ENCODE peak calls at places on chromosomes 3 and 15, in five cellular contexts. One of them, this sample, is unnamed.

GRCh38 chr3:57892423-57892822 is 115.8 kb upstream of the FLNB start:
- DNase-seq in mesenteric fat pad: no peak
- DNase-seq in stimulated activated CD4-positive, alpha-beta T cell treated with anti-CD3 and anti-CD28 coated beads, Interleukin-15, amount 100 ng/mL, for 1 hour: no peak
- DNase-seq in foreskin fibroblast: no peak
- DNase-seq in heart right ventricle: no peak
- DNase-seq in this sample: no peak

GRCh38 chr15:48703544-48703943 is 58.0 kb upstream of the FBN1 start:
- DNase-seq in mesenteric fat pad: no peak
- DNase-seq in stimulated activated CD4-positive, alpha-beta T cell treated with anti-CD3 and anti-CD28 coated beads, Interleukin-15, amount 100 ng/mL, for 1 hour: no peak
- DNase-seq in foreskin fibroblast: peak; percentile 79
- DNase-seq in heart right ventricle: no peak
- DNase-seq in this sample: no peak

GRCh38 chr3:75042941-75043340 is 428.5 kb upstream of the CNTN3 start:
- DNase-seq in mesenteric fat pad: no peak
- DNase-seq in stimulated activated CD4-positive, alpha-beta T cell treated with anti-CD3 and anti-CD28 coated beads, Interleukin-15, amount 100 ng/mL, for 1 hour: no peak
- DNase-seq in foreskin fibroblast: no peak
- DNase-seq in heart right ventricle: no peak
- DNase-seq in this sample: no peak

GRCh38 chr3:23712656-23713559 is 92.8 kb upstream of the UBE2E1 start:
- DNase-seq in mesenteric fat pad: no peak
- DNase-seq in stimulated activated CD4-positive, alpha-beta T cell treated with anti-CD3 and anti-CD28 coated beads, Interleukin-15, amount 100 ng/mL, for 1 hour: no peak
- DNase-seq in foreskin fibroblast: peak; percentile 85
- DNase-seq in heart right ventricle: peak; percentile 63
- DNase-seq in this sample: no peak

GRCh38 chr15:70701891-70702568 is 61.3 kb downstream of the UACA start:
- DNase-seq in mesenteric fat pad: no peak
- DNase-seq in stimulated activated CD4-positive, alpha-beta T cell treated with anti-CD3 and anti-CD28 coated beads, Interleukin-15, amount 100 ng/mL, for 1 hour: no peak
- DNase-seq in foreskin fibroblast: no peak
- DNase-seq in heart right ventricle: peak; percentile 38
- DNase-seq in this sample: no peak

GRCh38 chr3:45937206-45938042 is 5.8 kb upstream of the CXCR6 start:
- DNase-seq in mesenteric fat pad: peak; percentile 39
- DNase-seq in stimulated activated CD4-positive, alpha-beta T cell treated with anti-CD3 and anti-CD28 coated beads, Interleukin-15, amount 100 ng/mL, for 1 hour: no peak
- DNase-seq in foreskin fibroblast: no peak
- DNase-seq in heart right ventricle: no peak
- DNase-seq in this sample: no peak

GRCh38 chr3:175751089-175751488 is 892.0 kb downstream of the NAALADL2 start:
- DNase-seq in mesenteric fat pad: no peak
- DNase-seq in stimulated activated CD4-positive, alpha-beta T cell treated with anti-CD3 and anti-CD28 coated beads, Interleukin-15, amount 100 ng/mL, for 1 hour: no peak
- DNase-seq in foreskin fibroblast: no peak
- DNase-seq in heart right ventricle: no peak
- DNase-seq in this sample: no peak

GRCh38 chr3:172084871-172085556 is 45.6 kb downstream of the FNDC3B start:
- DNase-seq in mesenteric fat pad: no peak
- DNase-seq in stimulated activated CD4-positive, alpha-beta T cell treated with anti-CD3 and anti-CD28 coated beads, Interleukin-15, amount 100 ng/mL, for 1 hour: no peak
- DNase-seq in foreskin fibroblast: peak; percentile 35
- DNase-seq in heart right ventricle: no peak
- DNase-seq in this sample: no peak

GRCh38 chr15:60935130-60935529 is 294.0 kb downstream of the RORA start:
- DNase-seq in mesenteric fat pad: no peak
- DNase-seq in stimulated activated CD4-positive, alpha-beta T cell treated with anti-CD3 and anti-CD28 coated beads, Interleukin-15, amount 100 ng/mL, for 1 hour: no peak
- DNase-seq in foreskin fibroblast: no peak
- DNase-seq in heart right ventricle: no peak
- DNase-seq in this sample: no peak